ENCODE peak calls at places on chromosomes 5 and 9, in seven cellular contexts. K, O, N, Y, J, B and M are unnamed samples.

GRCh38 chr5:172093965-172094364 is 87.5 kb upstream of the FBXW11 start:
- DNase-seq in B (no peak), K (no peak), Y (no peak), O (no peak), N (no peak), J (no peak), M (no peak)

GRCh38 chr9:37944671-37945481 is 40.9 kb upstream of the SLC25A51 start:
- DNase-seq in K (no peak), O (no peak), Y (no peak), N (peak), B (no peak), J (no peak), M (no peak)

GRCh38 chr5:122602700-122603099 is 172.2 kb upstream of the SNX2 start:
- DNase-seq in Y (no peak), N (no peak), B (no peak), O (no peak), K (no peak), J (no peak), M (no peak)

GRCh38 chr5:43121565-43122484 is 1.1 kb downstream of the ZNF131 start:
- DNase-seq in J (no peak), K (peak), B (no peak), N (peak), Y (no peak), O (no peak), M (no peak)

GRCh38 chr9:121398374-121398773 is 28.3 kb upstream of the STOM start:
- DNase-seq in O (no peak), B (no peak), J (no peak), N (peak), K (no peak), Y (no peak), M (no peak)

GRCh38 chr5:14165375-14166091 is 22.4 kb downstream of the TRIO start:
- DNase-seq in K (no peak), B (no peak), N (peak), J (no peak), Y (no peak), O (no peak), M (no peak)

GRCh38 chr9:126236273-126236672 is 90.4 kb upstream of the MVB12B start:
- DNase-seq in O (no peak), J (no peak), N (no peak), Y (no peak), K (no peak), B (no peak), M (no peak)

GRCh38 chr9:138023394-138024124 is 146.0 kb downstream of the CACNA1B start:
- DNase-seq in O (no peak), N (no peak), Y (no peak), B (peak), K (no peak), J (no peak), M (no peak)

GRCh38 chr9:37798677-37799076 is 1.9 kb upstream of the DCAF10 start:
- DNase-seq in B (no peak), O (no peak), K (no peak), N (no peak), Y (no peak), J (no peak), M (no peak)

GRCh38 chr9:98627291-98627690 is 81.4 kb downstream of the GABBR2 start:
- DNase-seq in Y (no peak), O (no peak), N (no peak), B (no peak), K (no peak), J (no peak), M (no peak)

GRCh38 chr5:125630260-125630659 is 792.9 kb upstream of the GRAMD2B start:
- DNase-seq in B (no peak), K (no peak), O (no peak), J (no peak), Y (no peak), N (no peak), M (no peak)

GRCh38 chr5:1246711-1247431 is 21.7 kb downstream of the SLC6A18 start:
- DNase-seq in B (peak), N (peak), J (peak), O (no peak), Y (no peak), K (no peak), M (no peak)

GRCh38 chr5:89377752-89378455 is 494.9 kb upstream of the MEF2C start:
- DNase-seq in Y (no peak), J (no peak), N (no peak), K (no peak), B (no peak), O (no peak), M (no peak)

GRCh38 chr9:16869140-16869903 is 1.1 kb downstream of the BNC2 start:
- DNase-seq in N (no peak), J (no peak), B (no peak), O (no peak), Y (no peak), K (peak), M (no peak)

GRCh38 chr9:79651251-79651795 is 79.6 kb downstream of the TLE4 start:
- DNase-seq in J (no peak), O (peak), B (peak), N (no peak), Y (no peak), K (no peak), M (no peak)

GRCh38 chr9:103713631-103714030 is 380.5 kb upstream of the SMC2 start:
- DNase-seq in N (peak), B (no peak), J (no peak), K (no peak), O (no peak), Y (no peak), M (no peak)

GRCh38 chr9:8857330-8858249 is 1058.0 kb upstream of the DMAC1 start:
- DNase-seq in N (no peak), Y (no peak), O (peak), K (peak), B (peak), J (peak), M (no peak)

GRCh38 chr5:170296935-170297588 is 515 bp downstream of the LCP2 start:
- DNase-seq in J (no peak), N (no peak), O (no peak), B (no peak), Y (no peak), K (no peak), M (no peak)

GRCh38 chr9:117929873-117930272 is 225.7 kb downstream of the TLR4 start:
- DNase-seq in Y (no peak), K (no peak), B (peak), N (peak), J (no peak), O (no peak), M (no peak)

GRCh38 chr9:115952667-115953316 is 200.8 kb upstream of the PAPPA start:
- DNase-seq in N (peak), K (no peak), B (no peak), O (no peak), Y (no peak), J (no peak), M (no peak)